ENCODE peak calls at places on chromosome 13, in five cellular contexts. D is lower leg skin; U is neural progenitor cell; F is substantia nigra; B is effector memory CD4-positive, alpha-beta T cell. K is an unnamed sample.

GRCh38 chr13:23672616-23673015 is 102.4 kb downstream of the TNFRSF19 start:
- DNase-seq in D (no peak), B (no peak), U (no peak), F (no peak), K (no peak)

GRCh38 chr13:100796463-100796862 is 121.9 kb upstream of the TMTC4 start:
- DNase-seq in D (no peak), F (no peak), U (no peak), B (no peak), K (no peak)

GRCh38 chr13:41458939-41459753 is 1.8 kb downstream of the RGCC start:
- DNase-seq in B (no peak), D (no peak), F (peak; percentile 61), U (peak; percentile 22), K (peak; percentile 50)

GRCh38 chr13:94617389-94618000 is 15.8 kb downstream of the GPR180 start:
- DNase-seq in D (no peak), U (no peak), F (no peak), B (no peak), K (peak; percentile 20)

GRCh38 chr13:112178769-112179168 is 111.8 kb downstream of the SOX1 start:
- DNase-seq in B (no peak), F (no peak), D (peak; percentile 58), U (no peak), K (no peak)

GRCh38 chr13:19860884-19861655 is 2.4 kb downstream of the ZMYM5 start:
- DNase-seq in D (no peak), U (peak; percentile 41), B (no peak), F (no peak), K (peak; percentile 80)

GRCh38 chr13:68745517-68745916 is 1362.1 kb upstream of the ATXN8OS start:
- DNase-seq in D (no peak), B (no peak), U (no peak), F (no peak), K (no peak)

GRCh38 chr13:42883771-42884170 is 102.4 kb downstream of the FAM216B start:
- DNase-seq in B (no peak), U (peak; percentile 32), F (no peak), D (no peak), K (peak; percentile 68)

GRCh38 chr13:89227356-89227755 is 1556.2 kb downstream of the SLITRK5 start:
- DNase-seq in F (no peak), D (no peak), U (no peak), B (no peak), K (no peak)

GRCh38 chr13:108218044-108218974 is at the start of gene ABHD13:
- DNase-seq in F (peak; percentile 94), U (peak; percentile 94), D (peak; percentile 97), B (peak; percentile 85), K (peak; percentile 95)

GRCh38 chr13:70905035-70905434 is 796.8 kb upstream of the KLHL1 start:
- DNase-seq in B (no peak), U (no peak), F (no peak), D (no peak), K (no peak)

K was measured in kidney tubule cell.